ENCODE peak calls at places on chromosomes 3 and 15, in eight cellular contexts. One of them, this sample, is unnamed.

GRCh38 chr15:60077581-60078359 is 73.7 kb downstream of the FOXB1 start:
- DNase-seq in ovary: no peak
- DNase-seq in neural progenitor cell: peak; percentile 19
- DNase-seq in NT2/D1: no peak
- DNase-seq in endodermal cell: no peak
- DNase-seq in cardiac muscle cell: no peak
- DNase-seq in psoas muscle: no peak
- DNase-seq in left ventricle myocardium inferior: no peak
- DNase-seq in this sample: no peak

GRCh38 chr3:185920168-185920567 is 17.6 kb downstream of the TRA2B start:
- DNase-seq in cardiac muscle cell: no peak
- DNase-seq in ovary: no peak
- DNase-seq in left ventricle myocardium inferior: no peak
- DNase-seq in NT2/D1: no peak
- DNase-seq in endodermal cell: no peak
- DNase-seq in psoas muscle: no peak
- DNase-seq in neural progenitor cell: no peak
- DNase-seq in this sample: no peak

GRCh38 chr3:101803152-101803782 is 24.3 kb downstream of the NXPE3 start:
- DNase-seq in cardiac muscle cell: peak; percentile 88
- DNase-seq in left ventricle myocardium inferior: no peak
- DNase-seq in neural progenitor cell: peak; percentile 77
- DNase-seq in ovary: peak; percentile 30
- DNase-seq in endodermal cell: no peak
- DNase-seq in NT2/D1: peak; percentile 36
- DNase-seq in psoas muscle: no peak
- DNase-seq in this sample: peak; percentile 46

GRCh38 chr3:167246252-167246651 is 133.8 kb downstream of the ZBBX start:
- DNase-seq in left ventricle myocardium inferior: no peak
- DNase-seq in endodermal cell: no peak
- DNase-seq in cardiac muscle cell: no peak
- DNase-seq in ovary: no peak
- DNase-seq in NT2/D1: no peak
- DNase-seq in psoas muscle: no peak
- DNase-seq in neural progenitor cell: no peak
- DNase-seq in this sample: no peak

GRCh38 chr15:79007066-79007465 is 62.2 kb upstream of the CTSH start:
- DNase-seq in cardiac muscle cell: peak; percentile 82
- DNase-seq in psoas muscle: no peak
- DNase-seq in left ventricle myocardium inferior: peak; percentile 42
- DNase-seq in ovary: no peak
- DNase-seq in NT2/D1: peak; percentile 71
- DNase-seq in neural progenitor cell: peak; percentile 74
- DNase-seq in endodermal cell: peak; percentile 94
- DNase-seq in this sample: no peak

GRCh38 chr15:92164327-92165000 is 229.2 kb upstream of the ST8SIA2 start:
- DNase-seq in left ventricle myocardium inferior: no peak
- DNase-seq in NT2/D1: peak; percentile 64
- DNase-seq in psoas muscle: no peak
- DNase-seq in endodermal cell: peak; percentile 69
- DNase-seq in neural progenitor cell: peak; percentile 71
- DNase-seq in ovary: no peak
- DNase-seq in cardiac muscle cell: no peak
- DNase-seq in this sample: no peak

GRCh38 chr15:88604381-88604951 is 16.7 kb upstream of the AEN start:
- DNase-seq in cardiac muscle cell: peak; percentile 20
- DNase-seq in neural progenitor cell: peak; percentile 61
- DNase-seq in psoas muscle: no peak
- DNase-seq in endodermal cell: peak; percentile 78
- DNase-seq in left ventricle myocardium inferior: no peak
- DNase-seq in ovary: no peak
- DNase-seq in NT2/D1: no peak
- DNase-seq in this sample: no peak

GRCh38 chr3:142878901-142879300 is 10.0 kb downstream of the PCOLCE2 start:
- DNase-seq in NT2/D1: no peak
- DNase-seq in psoas muscle: no peak
- DNase-seq in neural progenitor cell: no peak
- DNase-seq in endodermal cell: no peak
- DNase-seq in left ventricle myocardium inferior: no peak
- DNase-seq in cardiac muscle cell: no peak
- DNase-seq in ovary: no peak
- DNase-seq in this sample: no peak

GRCh38 chr3:61154788-61155187 is 96.5 kb downstream of the FHIT start:
- DNase-seq in NT2/D1: no peak
- DNase-seq in cardiac muscle cell: no peak
- DNase-seq in left ventricle myocardium inferior: no peak
- DNase-seq in endodermal cell: no peak
- DNase-seq in neural progenitor cell: no peak
- DNase-seq in psoas muscle: no peak
- DNase-seq in ovary: no peak
- DNase-seq in this sample: no peak

GRCh38 chr3:143302638-143303171 is 183.1 kb downstream of the CHST2 start:
- DNase-seq in endodermal cell: peak; percentile 61
- DNase-seq in left ventricle myocardium inferior: peak; percentile 58
- DNase-seq in cardiac muscle cell: no peak
- DNase-seq in NT2/D1: no peak
- DNase-seq in psoas muscle: peak; percentile 41
- DNase-seq in neural progenitor cell: no peak
- DNase-seq in ovary: no peak
- DNase-seq in this sample: no peak

GRCh38 chr15:60993008-60993407 is 236.1 kb downstream of the RORA start:
- DNase-seq in ovary: no peak
- DNase-seq in endodermal cell: no peak
- DNase-seq in left ventricle myocardium inferior: no peak
- DNase-seq in NT2/D1: no peak
- DNase-seq in psoas muscle: no peak
- DNase-seq in neural progenitor cell: no peak
- DNase-seq in cardiac muscle cell: no peak
- DNase-seq in this sample: no peak

GRCh38 chr3:158742861-158743260 is 10.6 kb upstream of the RARRES1 start:
- DNase-seq in left ventricle myocardium inferior: no peak
- DNase-seq in ovary: no peak
- DNase-seq in cardiac muscle cell: no peak
- DNase-seq in psoas muscle: no peak
- DNase-seq in NT2/D1: no peak
- DNase-seq in endodermal cell: no peak
- DNase-seq in neural progenitor cell: no peak
- DNase-seq in this sample: no peak

GRCh38 chr15:81221449-81221848 is 24.8 kb downstream of the IL16 start:
- DNase-seq in endodermal cell: no peak
- DNase-seq in left ventricle myocardium inferior: no peak
- DNase-seq in cardiac muscle cell: no peak
- DNase-seq in NT2/D1: no peak
- DNase-seq in ovary: no peak
- DNase-seq in neural progenitor cell: no peak
- DNase-seq in psoas muscle: peak; percentile 38
- DNase-seq in this sample: no peak

GRCh38 chr15:50227076-50227475 is 38.5 kb downstream of the HDC start:
- DNase-seq in endodermal cell: no peak
- DNase-seq in cardiac muscle cell: no peak
- DNase-seq in neural progenitor cell: no peak
- DNase-seq in psoas muscle: no peak
- DNase-seq in NT2/D1: no peak
- DNase-seq in ovary: no peak
- DNase-seq in left ventricle myocardium inferior: no peak
- DNase-seq in this sample: no peak

GRCh38 chr3:16927485-16927884 is 42.7 kb downstream of the PLCL2 start:
- DNase-seq in left ventricle myocardium inferior: no peak
- DNase-seq in neural progenitor cell: no peak
- DNase-seq in endodermal cell: no peak
- DNase-seq in ovary: no peak
- DNase-seq in psoas muscle: no peak
- DNase-seq in cardiac muscle cell: no peak
- DNase-seq in NT2/D1: no peak
- DNase-seq in this sample: no peak

GRCh38 chr3:28322464-28322863 is 26.1 kb upstream of the ZCWPW2 start:
- DNase-seq in cardiac muscle cell: no peak
- DNase-seq in left ventricle myocardium inferior: no peak
- DNase-seq in endodermal cell: no peak
- DNase-seq in psoas muscle: no peak
- DNase-seq in ovary: no peak
- DNase-seq in neural progenitor cell: no peak
- DNase-seq in NT2/D1: no peak
- DNase-seq in this sample: no peak

GRCh38 chr15:75749820-75750219 is 37.2 kb upstream of the CSPG4 start:
- DNase-seq in left ventricle myocardium inferior: no peak
- DNase-seq in neural progenitor cell: no peak
- DNase-seq in cardiac muscle cell: no peak
- DNase-seq in ovary: no peak
- DNase-seq in psoas muscle: no peak
- DNase-seq in NT2/D1: no peak
- DNase-seq in endodermal cell: peak; percentile 28
- DNase-seq in this sample: no peak

GRCh38 chr3:41075958-41076357 is 123.3 kb upstream of the CTNNB1 start:
- DNase-seq in neural progenitor cell: peak; percentile 53
- DNase-seq in cardiac muscle cell: no peak
- DNase-seq in endodermal cell: peak; percentile 55
- DNase-seq in left ventricle myocardium inferior: peak; percentile 37
- DNase-seq in psoas muscle: peak; percentile 47
- DNase-seq in NT2/D1: peak; percentile 36
- DNase-seq in ovary: no peak
- DNase-seq in this sample: no peak

GRCh38 chr3:196207833-196208607 is 3.2 kb downstream of the ZDHHC19 start:
- DNase-seq in psoas muscle: peak; percentile 58
- DNase-seq in cardiac muscle cell: peak; percentile 57
- DNase-seq in left ventricle myocardium inferior: peak; percentile 55
- DNase-seq in ovary: peak; percentile 83
- DNase-seq in endodermal cell: peak; percentile 97
- DNase-seq in NT2/D1: peak; percentile 76
- DNase-seq in neural progenitor cell: peak; percentile 77
- DNase-seq in this sample: no peak

GRCh38 chr15:77693576-77693975 is 60.9 kb upstream of the LINGO1 start:
- DNase-seq in left ventricle myocardium inferior: no peak
- DNase-seq in NT2/D1: no peak
- DNase-seq in neural progenitor cell: no peak
- DNase-seq in cardiac muscle cell: no peak
- DNase-seq in endodermal cell: no peak
- DNase-seq in ovary: no peak
- DNase-seq in psoas muscle: no peak
- DNase-seq in this sample: no peak
- H3K27me3 ChIP-seq in left ventricle myocardium inferior: peaks cover 96% of the 10 kb centered on the region
- H3K27me3 ChIP-seq in NT2/D1: no peaks in the 10 kb centered on the region
- H3K27me3 ChIP-seq in neural progenitor cell: no peaks in the 10 kb centered on the region
- H3K27me3 ChIP-seq in cardiac muscle cell: no peaks in the 10 kb centered on the region
- H3K27me3 ChIP-seq in endodermal cell: no peaks in the 10 kb centered on the region
- H3K27me3 ChIP-seq in ovary: no peaks in the 10 kb centered on the region
- H3K27me3 ChIP-seq in psoas muscle: peaks cover 18% of the 10 kb centered on the region
- H3K27me3 ChIP-seq in this sample: no peaks in the 10 kb centered on the region

GRCh38 chr3:114450008-114450596 is 156.3 kb downstream of the TIGIT start:
- DNase-seq in NT2/D1: no peak
- DNase-seq in psoas muscle: no peak
- DNase-seq in endodermal cell: no peak
- DNase-seq in ovary: no peak
- DNase-seq in left ventricle myocardium inferior: no peak
- DNase-seq in neural progenitor cell: no peak
- DNase-seq in cardiac muscle cell: no peak
- DNase-seq in this sample: no peak
- H3K27me3 ChIP-seq in NT2/D1: peaks cover 5% of the 10 kb centered on the region
- H3K27me3 ChIP-seq in psoas muscle: no peaks in the 10 kb centered on the region
- H3K27me3 ChIP-seq in endodermal cell: no peaks in the 10 kb centered on the region
- H3K27me3 ChIP-seq in ovary: no peaks in the 10 kb centered on the region
- H3K27me3 ChIP-seq in left ventricle myocardium inferior: no peaks in the 10 kb centered on the region
- H3K27me3 ChIP-seq in neural progenitor cell: peaks cover 6% of the 10 kb centered on the region
- H3K27me3 ChIP-seq in cardiac muscle cell: no peaks in the 10 kb centered on the region
- H3K27me3 ChIP-seq in this sample: no peaks in the 10 kb centered on the region

DNA sequence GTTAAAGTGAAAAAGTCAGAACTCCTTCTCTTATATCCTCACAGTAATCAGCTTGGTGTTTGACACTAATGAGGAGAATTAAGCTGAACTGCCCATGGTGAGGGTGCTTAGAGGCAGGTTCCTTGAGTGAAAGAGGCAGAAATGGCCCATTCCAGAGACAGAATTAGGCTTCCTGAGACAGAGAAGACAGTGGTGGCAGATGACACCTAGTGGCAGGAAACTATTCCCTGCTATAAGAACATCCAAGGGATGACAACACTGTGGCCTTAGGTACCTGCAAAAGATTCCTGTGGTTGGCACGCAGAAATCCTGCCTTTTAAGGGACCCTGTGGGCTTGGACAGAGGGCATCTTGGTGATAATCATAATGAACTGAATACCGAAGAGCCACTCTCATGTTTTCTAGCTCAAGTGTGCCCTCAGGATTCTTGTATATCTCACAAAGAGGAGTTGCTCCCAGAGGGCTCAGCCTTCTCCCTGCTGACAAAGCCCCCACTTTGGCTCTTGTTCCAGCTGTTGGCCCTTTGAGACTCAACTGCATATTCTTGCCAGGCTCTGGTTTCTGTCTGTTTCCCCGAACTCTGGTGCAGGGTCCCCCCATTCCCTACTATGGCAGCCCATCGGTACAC is 56.0 kb downstream of the KBTBD12 start:
- DNase-seq in endodermal cell: peak; percentile 68
- DNase-seq in neural progenitor cell: peak; percentile 70
- DNase-seq in psoas muscle: no peak
- DNase-seq in cardiac muscle cell: peak; percentile 32
- DNase-seq in ovary: no peak
- DNase-seq in left ventricle myocardium inferior: no peak
- DNase-seq in NT2/D1: peak; percentile 40
- DNase-seq in this sample: no peak
- H3K27me3 ChIP-seq in endodermal cell: peaks cover 49% of the 10 kb centered on the region
- H3K27me3 ChIP-seq in neural progenitor cell: peaks cover 75% of the 10 kb centered on the region
- H3K27me3 ChIP-seq in psoas muscle: no peaks in the 10 kb centered on the region
- H3K27me3 ChIP-seq in cardiac muscle cell: peaks cover 81% of the 10 kb centered on the region
- H3K27me3 ChIP-seq in ovary: no peaks in the 10 kb centered on the region
- H3K27me3 ChIP-seq in left ventricle myocardium inferior: no peaks in the 10 kb centered on the region
- H3K27me3 ChIP-seq in NT2/D1: no peaks in the 10 kb centered on the region
- H3K27me3 ChIP-seq in this sample: no peaks in the 10 kb centered on the region

DNA sequence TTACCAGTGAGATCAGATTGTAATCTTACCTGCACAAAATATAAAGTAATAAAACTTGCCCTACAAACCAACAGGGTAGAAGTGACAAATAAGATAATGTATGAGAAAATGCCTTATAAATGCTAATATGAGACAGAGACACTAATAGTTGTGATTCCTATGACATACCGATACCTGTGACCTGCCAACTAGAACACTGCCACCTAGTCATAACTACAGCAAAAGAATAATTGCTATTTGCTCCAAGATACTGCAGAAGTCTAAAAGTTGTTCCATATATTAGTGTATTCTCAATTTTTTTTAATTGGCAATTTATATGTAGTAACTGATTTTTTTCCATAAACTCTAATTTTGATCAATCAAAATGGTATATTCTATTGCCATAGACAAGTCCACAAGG is 25.3 kb upstream of the GP5 start:
- DNase-seq in endodermal cell: no peak
- DNase-seq in NT2/D1: no peak
- DNase-seq in psoas muscle: no peak
- DNase-seq in neural progenitor cell: no peak
- DNase-seq in ovary: no peak
- DNase-seq in cardiac muscle cell: no peak
- DNase-seq in left ventricle myocardium inferior: no peak
- DNase-seq in this sample: no peak
- H3K27me3 ChIP-seq in endodermal cell: no peaks in the 10 kb centered on the region
- H3K27me3 ChIP-seq in NT2/D1: no peaks in the 10 kb centered on the region
- H3K27me3 ChIP-seq in psoas muscle: no peaks in the 10 kb centered on the region
- H3K27me3 ChIP-seq in neural progenitor cell: no peaks in the 10 kb centered on the region
- H3K27me3 ChIP-seq in ovary: no peaks in the 10 kb centered on the region
- H3K27me3 ChIP-seq in cardiac muscle cell: no peaks in the 10 kb centered on the region
- H3K27me3 ChIP-seq in left ventricle myocardium inferior: no peaks in the 10 kb centered on the region
- H3K27me3 ChIP-seq in this sample: no peaks in the 10 kb centered on the region

GRCh38 chr15:41513282-41514227 is at the start of gene LTK:
- DNase-seq in psoas muscle: no peak
- DNase-seq in left ventricle myocardium inferior: no peak
- DNase-seq in NT2/D1: no peak
- DNase-seq in endodermal cell: peak; percentile 83
- DNase-seq in ovary: no peak
- DNase-seq in neural progenitor cell: peak; percentile 77
- DNase-seq in cardiac muscle cell: peak; percentile 74
- DNase-seq in this sample: no peak
- H3K27me3 ChIP-seq in psoas muscle: peaks cover 26% of the 10 kb centered on the region
- H3K27me3 ChIP-seq in left ventricle myocardium inferior: peaks cover 43% of the 10 kb centered on the region
- H3K27me3 ChIP-seq in NT2/D1: peaks cover 4% of the 10 kb centered on the region
- H3K27me3 ChIP-seq in endodermal cell: peaks cover 62% of the 10 kb centered on the region
- H3K27me3 ChIP-seq in ovary: no peaks in the 10 kb centered on the region
- H3K27me3 ChIP-seq in neural progenitor cell: peaks cover 65% of the 10 kb centered on the region
- H3K27me3 ChIP-seq in cardiac muscle cell: peaks cover 53% of the 10 kb centered on the region
- H3K27me3 ChIP-seq in this sample: peaks cover 45% of the 10 kb centered on the region

This sample was measured in tibial nerve.